ENCODE peak calls at places on chromosomes 4 and X, in eight cellular contexts. One of them, this sample, is unnamed.

GRCh38 chr4:82561745-82562552 is at the start of gene TMEM150C:
- DNase-seq in right lobe of liver: peak
- DNase-seq in NB4: peak
- DNase-seq in K562: no peak
- DNase-seq in tibial nerve: no peak
- DNase-seq in uterus: no peak
- DNase-seq in stomach: no peak
- DNase-seq in A549: peak
- DNase-seq in this sample: no peak

GRCh38 chr4:8394125-8394524 is 46.4 kb downstream of the ACOX3 start:
- DNase-seq in right lobe of liver: no peak
- DNase-seq in NB4: no peak
- DNase-seq in K562: no peak
- DNase-seq in tibial nerve: peak
- DNase-seq in uterus: peak
- DNase-seq in stomach: peak
- DNase-seq in A549: no peak
- DNase-seq in this sample: peak

GRCh38 chr4:92455956-92456355 is 152.2 kb downstream of the GRID2 start:
- DNase-seq in right lobe of liver: no peak
- DNase-seq in NB4: no peak
- DNase-seq in K562: no peak
- DNase-seq in tibial nerve: no peak
- DNase-seq in uterus: no peak
- DNase-seq in stomach: no peak
- DNase-seq in A549: no peak
- DNase-seq in this sample: no peak

GRCh38 chr4:16914208-16914607 is 15.8 kb upstream of the LDB2 start:
- DNase-seq in right lobe of liver: no peak
- DNase-seq in NB4: peak
- DNase-seq in K562: no peak
- DNase-seq in tibial nerve: no peak
- DNase-seq in uterus: no peak
- DNase-seq in stomach: no peak
- DNase-seq in A549: no peak
- DNase-seq in this sample: no peak

GRCh38 chr4:45946699-45947098 is 177.2 kb downstream of the GABRG1 start:
- DNase-seq in right lobe of liver: no peak
- DNase-seq in NB4: no peak
- DNase-seq in K562: no peak
- DNase-seq in tibial nerve: no peak
- DNase-seq in uterus: no peak
- DNase-seq in stomach: no peak
- DNase-seq in A549: no peak
- DNase-seq in this sample: no peak

GRCh38 chr4:128570380-128570779 is 239.1 kb upstream of the JADE1 start:
- DNase-seq in right lobe of liver: no peak
- DNase-seq in NB4: peak
- DNase-seq in K562: peak
- DNase-seq in tibial nerve: peak
- DNase-seq in uterus: peak
- DNase-seq in stomach: no peak
- DNase-seq in A549: peak
- DNase-seq in this sample: peak

GRCh38 chr4:145735330-145735638 is 55.3 kb downstream of the C4orf51 start:
- DNase-seq in right lobe of liver: no peak
- DNase-seq in NB4: no peak
- DNase-seq in K562: no peak
- DNase-seq in tibial nerve: no peak
- DNase-seq in uterus: no peak
- DNase-seq in stomach: no peak
- DNase-seq in A549: peak
- DNase-seq in this sample: no peak

GRCh38 chrX:85243761-85244410 is at the start of the genes SATL1 and ZNF711:
- DNase-seq in right lobe of liver: peak
- DNase-seq in NB4: no peak
- DNase-seq in K562: peak
- DNase-seq in tibial nerve: no peak
- DNase-seq in uterus: peak
- DNase-seq in stomach: peak
- DNase-seq in A549: peak
- DNase-seq in this sample: no peak

GRCh38 chr4:56613101-56613862 is 67.8 kb downstream of the HOPX start:
- DNase-seq in right lobe of liver: no peak
- DNase-seq in NB4: no peak
- DNase-seq in K562: no peak
- DNase-seq in tibial nerve: no peak
- DNase-seq in uterus: no peak
- DNase-seq in stomach: no peak
- DNase-seq in A549: peak
- DNase-seq in this sample: no peak

GRCh38 chr4:4578981-4579380 is 37.1 kb upstream of the STX18 start:
- DNase-seq in right lobe of liver: no peak
- DNase-seq in NB4: no peak
- DNase-seq in K562: no peak
- DNase-seq in tibial nerve: no peak
- DNase-seq in uterus: no peak
- DNase-seq in stomach: no peak
- DNase-seq in A549: no peak
- DNase-seq in this sample: no peak

GRCh38 chrX:72029473-72030411 is 102.0 kb downstream of the RTL5 start:
- DNase-seq in right lobe of liver: peak
- DNase-seq in NB4: no peak
- DNase-seq in K562: no peak
- DNase-seq in tibial nerve: no peak
- DNase-seq in uterus: no peak
- DNase-seq in stomach: no peak
- DNase-seq in A549: peak
- DNase-seq in this sample: peak

GRCh38 chr4:8044244-8044643 is 104.6 kb upstream of the AFAP1 start:
- DNase-seq in right lobe of liver: no peak
- DNase-seq in NB4: no peak
- DNase-seq in K562: no peak
- DNase-seq in tibial nerve: no peak
- DNase-seq in uterus: no peak
- DNase-seq in stomach: no peak
- DNase-seq in A549: no peak
- DNase-seq in this sample: no peak

GRCh38 chrX:79366888-79367749 is at the start of gene ITM2A:
- DNase-seq in right lobe of liver: no peak
- DNase-seq in NB4: peak
- DNase-seq in K562: peak
- DNase-seq in tibial nerve: peak
- DNase-seq in uterus: peak
- DNase-seq in stomach: peak
- DNase-seq in A549: no peak
- DNase-seq in this sample: peak

GRCh38 chrX:49627030-49627777 is 28.4 kb downstream of the GAGE1 start:
- DNase-seq in right lobe of liver: no peak
- DNase-seq in NB4: peak
- DNase-seq in K562: peak
- DNase-seq in tibial nerve: no peak
- DNase-seq in uterus: no peak
- DNase-seq in stomach: no peak
- DNase-seq in A549: peak
- DNase-seq in this sample: no peak

GRCh38 chrX:78759081-78759480 is 11.6 kb downstream of the LPAR4 start:
- DNase-seq in right lobe of liver: no peak
- DNase-seq in NB4: no peak
- DNase-seq in K562: no peak
- DNase-seq in tibial nerve: no peak
- DNase-seq in uterus: no peak
- DNase-seq in stomach: no peak
- DNase-seq in A549: no peak
- DNase-seq in this sample: no peak

GRCh38 chrX:109352121-109352556 is 129.7 kb downstream of the GUCY2F start:
- DNase-seq in right lobe of liver: peak
- DNase-seq in NB4: peak
- DNase-seq in K562: no peak
- DNase-seq in tibial nerve: no peak
- DNase-seq in uterus: no peak
- DNase-seq in stomach: peak
- DNase-seq in A549: no peak
- DNase-seq in this sample: no peak

GRCh38 chr4:134018845-134019244 is 182.7 kb downstream of the PABPC4L start:
- DNase-seq in right lobe of liver: no peak
- DNase-seq in NB4: no peak
- DNase-seq in K562: no peak
- DNase-seq in tibial nerve: no peak
- DNase-seq in uterus: no peak
- DNase-seq in stomach: no peak
- DNase-seq in A549: no peak
- DNase-seq in this sample: no peak

GRCh38 chr4:8336412-8337075 is 67.0 kb downstream of the HTRA3 start:
- DNase-seq in right lobe of liver: peak
- DNase-seq in NB4: peak
- DNase-seq in K562: peak
- DNase-seq in tibial nerve: no peak
- DNase-seq in uterus: no peak
- DNase-seq in stomach: peak
- DNase-seq in A549: no peak
- DNase-seq in this sample: peak

GRCh38 chr4:122903766-122904165 is 18.6 kb downstream of the NUDT6 start:
- DNase-seq in right lobe of liver: no peak
- DNase-seq in NB4: no peak
- DNase-seq in K562: no peak
- DNase-seq in tibial nerve: no peak
- DNase-seq in uterus: no peak
- DNase-seq in stomach: no peak
- DNase-seq in A549: no peak
- DNase-seq in this sample: no peak

GRCh38 chrX:55924574-55924973 is 207.0 kb downstream of the RRAGB start:
- DNase-seq in right lobe of liver: no peak
- DNase-seq in NB4: no peak
- DNase-seq in K562: no peak
- DNase-seq in tibial nerve: no peak
- DNase-seq in uterus: no peak
- DNase-seq in stomach: no peak
- DNase-seq in A549: no peak
- DNase-seq in this sample: no peak

GRCh38 chrX:55919367-55920221 is 202.0 kb downstream of the RRAGB start:
- DNase-seq in right lobe of liver: no peak
- DNase-seq in NB4: no peak
- DNase-seq in K562: no peak
- DNase-seq in tibial nerve: no peak
- DNase-seq in uterus: no peak
- DNase-seq in stomach: no peak
- DNase-seq in A549: no peak
- DNase-seq in this sample: no peak
- TF ChIP-seq CTCF in right lobe of liver: no peak
- TF ChIP-seq CTCF in NB4: no peak
- TF ChIP-seq CTCF in K562: no peak
- TF ChIP-seq CTCF in tibial nerve: no peak
- TF ChIP-seq CTCF in uterus: no peak
- TF ChIP-seq CTCF in stomach: no peak
- TF ChIP-seq CTCF in A549: no peak
- TF ChIP-seq CTCF in this sample: no peak

DNA sequence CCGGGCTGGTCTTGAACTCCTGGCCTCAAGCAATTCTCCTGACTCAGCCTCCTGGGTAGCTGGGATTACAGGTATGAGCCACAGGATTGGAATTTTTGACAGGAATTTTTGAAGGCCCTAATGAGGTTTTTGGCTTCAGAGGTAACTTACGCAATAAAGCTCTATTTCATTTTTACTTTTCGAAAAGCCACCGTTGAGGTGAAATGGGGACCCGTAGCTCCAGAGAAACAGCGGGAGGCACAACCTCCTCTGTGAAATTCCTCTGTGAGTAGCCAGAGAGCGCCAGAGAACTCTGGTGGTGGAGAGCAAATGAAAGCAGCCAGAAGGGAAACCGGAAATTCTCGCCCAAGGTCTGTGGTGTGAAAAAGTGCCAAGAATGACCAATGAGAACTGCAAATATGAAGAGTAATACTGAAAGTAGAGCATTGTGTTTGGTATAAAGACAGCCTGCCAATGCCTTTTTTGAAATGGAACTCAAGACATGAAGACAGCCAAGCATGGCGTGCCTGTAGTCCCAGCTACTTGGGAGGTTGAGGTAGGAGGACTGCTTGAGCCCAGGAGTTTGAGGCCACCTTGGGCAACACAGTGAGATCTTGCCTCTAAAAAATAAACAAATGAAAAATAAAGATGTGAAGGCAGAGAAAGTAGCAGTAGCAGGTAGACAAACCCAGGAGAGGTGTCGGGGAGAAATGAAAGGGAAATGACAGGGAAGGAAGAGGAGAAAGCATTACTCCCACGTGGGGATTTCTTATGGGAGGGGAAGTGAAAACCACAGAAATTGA is 33.0 kb upstream of the TMEM131L start:
- DNase-seq in right lobe of liver: peak
- DNase-seq in NB4: peak
- DNase-seq in K562: peak
- DNase-seq in tibial nerve: peak
- DNase-seq in uterus: peak
- DNase-seq in stomach: peak
- DNase-seq in A549: peak
- DNase-seq in this sample: peak
- TF ChIP-seq POLR2A in right lobe of liver: no peak
- TF ChIP-seq POLR2A in NB4: no peak
- TF ChIP-seq POLR2A in K562: no peak
- TF ChIP-seq POLR2A in tibial nerve: no peak
- TF ChIP-seq POLR2A in uterus: no peak
- TF ChIP-seq POLR2A in stomach: no peak
- TF ChIP-seq POLR2A in A549: no peak
- TF ChIP-seq POLR2A in this sample: no peak

DNA sequence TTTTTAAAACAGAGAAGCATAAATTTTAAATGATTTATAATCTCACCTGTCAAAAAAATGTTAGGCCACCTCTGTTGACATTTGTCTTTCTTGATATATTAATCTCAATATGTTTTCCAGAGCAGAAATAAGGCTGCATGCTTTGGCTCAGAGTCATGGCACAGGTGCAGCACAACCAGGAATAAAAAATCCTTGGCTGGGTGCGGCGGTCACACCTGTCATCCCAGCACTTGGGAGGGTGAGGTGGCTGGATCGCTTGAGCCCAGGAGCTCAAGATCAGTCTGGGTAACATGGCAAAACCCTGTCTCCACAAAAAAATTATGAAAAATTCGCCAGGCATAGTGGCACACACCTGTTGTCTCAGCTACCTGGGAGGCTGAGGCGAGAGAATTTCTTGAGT is 18.1 kb downstream of the CPLX1 start:
- DNase-seq in right lobe of liver: no peak
- DNase-seq in NB4: no peak
- DNase-seq in K562: no peak
- DNase-seq in tibial nerve: no peak
- DNase-seq in uterus: no peak
- DNase-seq in stomach: peak
- DNase-seq in A549: no peak
- DNase-seq in this sample: no peak
- TF ChIP-seq CTCF in right lobe of liver: no peak
- TF ChIP-seq CTCF in NB4: no peak
- TF ChIP-seq CTCF in K562: no peak
- TF ChIP-seq CTCF in tibial nerve: no peak
- TF ChIP-seq CTCF in uterus: no peak
- TF ChIP-seq CTCF in stomach: no peak
- TF ChIP-seq CTCF in A549: no peak
- TF ChIP-seq CTCF in this sample: no peak

DNA sequence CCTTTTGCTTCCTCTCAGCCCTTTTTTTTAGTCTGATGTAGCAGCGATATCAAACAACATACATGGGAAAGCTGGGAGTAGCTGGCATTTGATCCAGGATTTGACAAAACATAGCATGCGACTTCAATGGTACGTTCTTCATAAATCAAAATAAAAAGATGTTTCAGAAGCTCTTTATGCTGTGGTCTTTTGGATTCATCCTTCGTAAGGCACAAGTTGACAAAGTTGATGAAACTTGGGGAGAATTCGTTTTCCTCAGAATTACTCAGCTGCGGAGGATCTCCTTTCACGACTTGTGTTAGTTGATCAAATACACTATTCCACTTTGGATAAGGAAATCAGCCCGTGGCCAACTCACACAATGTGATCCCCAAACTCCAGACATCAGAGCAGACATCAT is 38.1 kb upstream of the CHIC1 start:
- DNase-seq in right lobe of liver: no peak
- DNase-seq in NB4: no peak
- DNase-seq in K562: no peak
- DNase-seq in tibial nerve: no peak
- DNase-seq in uterus: no peak
- DNase-seq in stomach: no peak
- DNase-seq in A549: no peak
- DNase-seq in this sample: no peak
- TF ChIP-seq POLR2A in right lobe of liver: no peak
- TF ChIP-seq POLR2A in NB4: no peak
- TF ChIP-seq POLR2A in K562: no peak
- TF ChIP-seq POLR2A in tibial nerve: no peak
- TF ChIP-seq POLR2A in uterus: no peak
- TF ChIP-seq POLR2A in stomach: no peak
- TF ChIP-seq POLR2A in A549: no peak
- TF ChIP-seq POLR2A in this sample: no peak

This sample was measured in sigmoid colon.